ENCODE peak calls at places on chromosomes 12 and 14, in eight cellular contexts. H, K, U, M, P, Z, C and I are unnamed samples.

GRCh38 chr14:39339003-39339402 is 93.2 kb downstream of the FBXO33 start:
- DNase-seq in H (no peak), K (no peak), U (no peak), M (no peak), P (no peak), Z (no peak), C (no peak), I (no peak)

GRCh38 chr14:72894623-72895378 is 900 bp upstream of the DPF3 start:
- DNase-seq in H (no peak), K (no peak), U (no peak), M (no peak), P (peak), Z (no peak), C (no peak), I (no peak)

GRCh38 chr12:114853003-114853529 is 169.1 kb upstream of the TBX3 start:
- DNase-seq in H (no peak), K (no peak), U (no peak), M (no peak), P (no peak), Z (no peak), C (no peak), I (no peak)

GRCh38 chr14:23829736-23830474 is 123.7 kb upstream of the DHRS4 start:
- DNase-seq in H (no peak), K (no peak), U (peak), M (no peak), P (peak), Z (peak), C (no peak), I (no peak)

GRCh38 chr14:23544511-23545447 is 6.8 kb downstream of the ZFHX2 start:
- DNase-seq in H (no peak), K (no peak), U (no peak), M (no peak), P (no peak), Z (no peak), C (no peak), I (no peak)

GRCh38 chr12:724194-724855 is 28.1 kb upstream of the WNK1 start:
- DNase-seq in H (no peak), K (no peak), U (no peak), M (peak), P (peak), Z (peak), C (no peak), I (no peak)

GRCh38 chr12:98422809-98423208 is 92.6 kb upstream of the TMPO start:
- DNase-seq in H (no peak), K (no peak), U (no peak), M (no peak), P (no peak), Z (no peak), C (no peak), I (no peak)

GRCh38 chr14:51614707-51615106 is 37.0 kb upstream of the FRMD6 start:
- DNase-seq in H (no peak), K (no peak), U (no peak), M (no peak), P (no peak), Z (no peak), C (peak), I (no peak)

GRCh38 chr14:79837699-79838098 is 373.6 kb downstream of the DIO2 start:
- DNase-seq in H (no peak), K (no peak), U (no peak), M (no peak), P (no peak), Z (no peak), C (no peak), I (no peak)

GRCh38 chr12:99087278-99087677 is 442.2 kb downstream of the APAF1 start:
- DNase-seq in H (no peak), K (no peak), U (no peak), M (no peak), P (no peak), Z (no peak), C (no peak), I (no peak)

GRCh38 chr14:74062809-74063150 is 21.5 kb downstream of the ALDH6A1 start:
- DNase-seq in H (no peak), K (no peak), U (no peak), M (no peak), P (no peak), Z (no peak), C (no peak), I (no peak)

GRCh38 chr12:120709976-120710804 is at the start of gene UNC119B:
- DNase-seq in H (peak), K (peak), U (peak), M (peak), P (peak), Z (no peak), C (peak), I (peak)
- TF ChIP-seq CTCF in H (no peak), K (no peak), U (no peak), M (no peak), P (no peak), Z (no peak), C (no peak), I (no peak)

GRCh38 chr14:55805250-55805649 is 225.2 kb downstream of the KTN1 start:
- DNase-seq in H (no peak), K (no peak), U (no peak), M (no peak), P (no peak), Z (no peak), C (no peak), I (no peak)

GRCh38 chr14:55803506-55804197 is 223.6 kb downstream of the KTN1 start:
- DNase-seq in H (no peak), K (no peak), U (no peak), M (no peak), P (no peak), Z (no peak), C (no peak), I (no peak)

GRCh38 chr14:55801121-55801520 is 221.1 kb downstream of the KTN1 start:
- DNase-seq in H (no peak), K (no peak), U (no peak), M (no peak), P (no peak), Z (no peak), C (no peak), I (no peak)

GRCh38 chr14:55804198-55804553 is 224.2 kb downstream of the KTN1 start:
- DNase-seq in H (no peak), K (no peak), U (no peak), M (no peak), P (no peak), Z (no peak), C (no peak), I (no peak)

DNA sequence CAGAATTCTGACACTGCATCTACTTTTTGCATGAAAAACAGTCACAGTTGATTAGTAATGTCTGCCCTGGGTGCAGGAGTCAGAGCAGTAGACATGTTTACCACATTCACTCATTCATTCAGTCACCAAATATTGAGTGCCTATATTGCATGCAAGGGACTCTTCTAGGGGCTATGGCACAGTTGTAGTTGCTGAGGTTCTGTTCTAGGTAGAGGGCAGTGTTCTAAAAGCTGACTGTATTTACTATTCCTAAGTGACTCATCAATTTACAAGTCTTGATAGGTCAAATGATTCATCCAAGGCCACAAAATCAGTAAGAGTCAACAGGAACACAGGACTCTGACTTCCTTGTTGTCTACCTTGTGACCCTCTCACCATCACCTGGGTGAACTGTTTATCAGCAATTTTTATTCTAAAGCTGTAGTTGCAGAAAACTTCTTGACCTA is 223.0 kb downstream of the KTN1 start:
- DNase-seq in H (no peak), K (no peak), U (no peak), M (no peak), P (peak), Z (peak), C (no peak), I (no peak)
- TF ChIP-seq CTCF in H (no peak), K (no peak), U (no peak), M (no peak), P (no peak), Z (no peak), C (no peak), I (no peak)

GRCh38 chr12:57086951-57087688 is 1.8 kb upstream of the NAB2 start:
- DNase-seq in H (peak), K (peak), U (peak), M (peak), P (peak), Z (no peak), C (peak), I (peak)
- TF ChIP-seq CTCF in H (no peak), K (no peak), U (no peak), M (no peak), P (no peak), Z (no peak), C (no peak), I (no peak)

GRCh38 chr14:68770051-68770450 is 22.8 kb downstream of the ZFP36L1 start:
- DNase-seq in H (no peak), K (peak), U (no peak), M (no peak), P (no peak), Z (no peak), C (no peak), I (no peak)
- TF ChIP-seq CTCF in H (no peak), K (no peak), U (no peak), M (no peak), P (no peak), Z (no peak), C (no peak), I (no peak)